ENCODE peak calls at places on chromosome 10, in eight cellular contexts. P is NCI-H446; G is A549; Y is mammary epithelial cell; Z is T-helper 2 cell treated with Interferon-gamma antibody and Interleukin-4, amounts not matched to agents 5 μg/mL and 100 μg/mL, for 36 hours; C is stimulated activated CD8-positive, alpha-beta memory T cell treated with anti-CD3 and anti-CD28 coated beads, Interleukin-4, amount 100 ng/mL, for 1 hour; J is amygdala; R is mesendoderm. U is an unnamed sample.
A peak's percentile ranks its signal among the peaks of the same experiment; 100 is the strongest.

GRCh38 chr10:125153693-125154490 is 6.5 kb downstream of the CTBP2 start:
- DNase-seq in P (no peak), G (no peak), Y (no peak), Z (no peak), C (no peak), J (no peak), R (no peak), U (no peak)

GRCh38 chr10:122139226-122139625 is 131.9 kb upstream of the BTBD16 start:
- DNase-seq in P (no peak), G (no peak), Y (no peak), Z (no peak), C (no peak), J (no peak), R (no peak), U (no peak)

GRCh38 chr10:74863508-74863907 is 37.1 kb downstream of the KAT6B start:
- DNase-seq in P (no peak), G (no peak), Y (peak; percentile 34), Z (no peak), C (no peak), J (no peak), R (no peak), U (no peak)

GRCh38 chr10:130218181-130218641 is 82.0 kb downstream of the GLRX3 start:
- DNase-seq in P (no peak), G (no peak), Y (no peak), Z (no peak), C (no peak), J (no peak), R (no peak), U (no peak)

GRCh38 chr10:29947701-29948060 is 111.7 kb downstream of the JCAD start:
- DNase-seq in P (no peak), G (no peak), Y (peak; percentile 64), Z (no peak), C (no peak), J (no peak), R (peak; percentile 49), U (no peak)

GRCh38 chr10:34707656-34708055 is 107.4 kb downstream of the PARD3 start:
- DNase-seq in P (no peak), G (no peak), Y (no peak), Z (no peak), C (no peak), J (no peak), R (no peak), U (no peak)

GRCh38 chr10:132690821-132691610 is 94.9 kb downstream of the NKX6-2 start:
- DNase-seq in P (no peak), G (no peak), Y (no peak), Z (no peak), C (no peak), J (no peak), R (no peak), U (no peak)

GRCh38 chr10:120456626-120457430 is at the start of gene PLPP4:
- DNase-seq in P (peak; percentile 66), G (no peak), Y (peak; percentile 22), Z (no peak), C (no peak), J (no peak), R (peak; percentile 49), U (no peak)

GRCh38 chr10:86888585-86889381 is 68.6 kb downstream of the MMRN2 start:
- DNase-seq in P (no peak), G (no peak), Y (peak; percentile 45), Z (no peak), C (no peak), J (no peak), R (no peak), U (peak; percentile 64)

GRCh38 chr10:116849271-116850057 is at the start of gene ENO4:
- DNase-seq in P (peak; percentile 76), G (peak; percentile 89), Y (peak; percentile 80), Z (no peak), C (no peak), J (peak; percentile 57), R (peak; percentile 97), U (peak; percentile 28)

GRCh38 chr10:71392292-71392691 is 4.4 kb upstream of the CDH23 start:
- DNase-seq in P (no peak), G (no peak), Y (no peak), Z (no peak), C (no peak), J (no peak), R (no peak), U (no peak)

U was measured in GM18507.